ENCODE peak calls at places on chromosomes 11 and 22, in six cellular contexts. W is adrenal gland; Y is T-helper 1 cell; E is ELF-1; A is aorta; V is activated gamma-delta T cell treated with anti-CD3 and anti-CD28 coated beads, Interleukin-2, amount 50 U/mL, for 16 hours. B is an unnamed sample.

GRCh38 chr11:116176484-116177005 is 596.2 kb downstream of the BUD13 start:
- DNase-seq in W (no peak), Y (no peak), E (no peak), A (no peak), V (no peak), B (no peak)

GRCh38 chr11:95715777-95716241 is 73.8 kb downstream of the FAM76B start:
- DNase-seq in W (no peak), Y (no peak), E (no peak), A (no peak), V (peak; percentile 3), B (no peak)

GRCh38 chr11:35043933-35044332 is 95.0 kb upstream of the CD44 start:
- DNase-seq in W (no peak), Y (no peak), E (no peak), A (no peak), V (no peak), B (no peak)

GRCh38 chr22:40401981-40402406 is 31.6 kb downstream of the SGSM3 start:
- DNase-seq in W (no peak), Y (no peak), E (no peak), A (no peak), V (no peak), B (no peak)

GRCh38 chr11:128897841-128898240 is 6.7 kb downstream of the KCNJ5 start:
- DNase-seq in W (no peak), Y (no peak), E (no peak), A (no peak), V (no peak), B (no peak)

GRCh38 chr11:68574308-68574707 is 110.0 kb upstream of the GAL start:
- DNase-seq in W (no peak), Y (no peak), E (no peak), A (no peak), V (no peak), B (no peak)

GRCh38 chr11:7787239-7787638 is 9.5 kb downstream of the OR5P2 start:
- DNase-seq in W (no peak), Y (no peak), E (no peak), A (no peak), V (no peak), B (no peak)

GRCh38 chr22:39514373-39514973 is 5.9 kb upstream of the ATF4 start:
- DNase-seq in W (no peak), Y (peak; percentile 51), E (peak; percentile 66), A (peak; percentile 87), V (no peak), B (no peak)

GRCh38 chr22:40463727-40464126 is 93.3 kb downstream of the SGSM3 start:
- DNase-seq in W (no peak), Y (peak; percentile 18), E (no peak), A (no peak), V (peak; percentile 17), B (no peak)

GRCh38 chr22:27476729-27477128 is 324.8 kb downstream of the MN1 start:
- DNase-seq in W (peak; percentile 47), Y (no peak), E (peak; percentile 70), A (no peak), V (no peak), B (no peak)

B was measured in NCI-H1048.